ENCODE peak calls at places on chromosomes 2 and 18, in five cellular contexts. One of them, this sample, is unnamed.

GRCh38 chr2:239721531-239721930 is 303.6 kb downstream of the NDUFA10 start:
- ATAC-seq in heart left ventricle: no peak
- ATAC-seq in left cardiac atrium: no peak
- ATAC-seq in T-helper 17 cell: no peak
- ATAC-seq in activated CD4-positive, CD25-positive, alpha-beta regulatory T cell treated with anti-CD3 and anti-CD28 coated beads, Interleukin-2, amount 50 U/mL, for 24 hours: no peak
- ATAC-seq in this sample: no peak

GRCh38 chr2:12131975-12132374 is 385.5 kb downstream of the LPIN1 start:
- ATAC-seq in heart left ventricle: peak
- ATAC-seq in left cardiac atrium: peak
- ATAC-seq in T-helper 17 cell: no peak
- ATAC-seq in activated CD4-positive, CD25-positive, alpha-beta regulatory T cell treated with anti-CD3 and anti-CD28 coated beads, Interleukin-2, amount 50 U/mL, for 24 hours: no peak
- ATAC-seq in this sample: no peak

GRCh38 chr18:13435596-13436333 is 217.2 kb downstream of the LDLRAD4 start:
- ATAC-seq in heart left ventricle: peak
- ATAC-seq in left cardiac atrium: peak
- ATAC-seq in T-helper 17 cell: peak
- ATAC-seq in activated CD4-positive, CD25-positive, alpha-beta regulatory T cell treated with anti-CD3 and anti-CD28 coated beads, Interleukin-2, amount 50 U/mL, for 24 hours: peak
- ATAC-seq in this sample: no peak

GRCh38 chr18:77032121-77032758 is 100.3 kb downstream of the MBP start:
- ATAC-seq in heart left ventricle: no peak
- ATAC-seq in left cardiac atrium: no peak
- ATAC-seq in T-helper 17 cell: no peak
- ATAC-seq in activated CD4-positive, CD25-positive, alpha-beta regulatory T cell treated with anti-CD3 and anti-CD28 coated beads, Interleukin-2, amount 50 U/mL, for 24 hours: no peak
- ATAC-seq in this sample: no peak

GRCh38 chr18:58067611-58068010 is 23.6 kb downstream of the NEDD4L start:
- ATAC-seq in heart left ventricle: no peak
- ATAC-seq in left cardiac atrium: no peak
- ATAC-seq in T-helper 17 cell: no peak
- ATAC-seq in activated CD4-positive, CD25-positive, alpha-beta regulatory T cell treated with anti-CD3 and anti-CD28 coated beads, Interleukin-2, amount 50 U/mL, for 24 hours: no peak
- ATAC-seq in this sample: no peak

GRCh38 chr2:99651930-99652670 is 162.3 kb upstream of the REV1 start:
- ATAC-seq in heart left ventricle: no peak
- ATAC-seq in left cardiac atrium: peak
- ATAC-seq in T-helper 17 cell: no peak
- ATAC-seq in activated CD4-positive, CD25-positive, alpha-beta regulatory T cell treated with anti-CD3 and anti-CD28 coated beads, Interleukin-2, amount 50 U/mL, for 24 hours: no peak
- ATAC-seq in this sample: no peak

GRCh38 chr2:71226391-71226964 is 425 bp downstream of the PAIP2B start:
- ATAC-seq in heart left ventricle: peak
- ATAC-seq in left cardiac atrium: peak
- ATAC-seq in T-helper 17 cell: peak
- ATAC-seq in activated CD4-positive, CD25-positive, alpha-beta regulatory T cell treated with anti-CD3 and anti-CD28 coated beads, Interleukin-2, amount 50 U/mL, for 24 hours: peak
- ATAC-seq in this sample: peak

GRCh38 chr2:241545113-241545512 is 13.4 kb upstream of the BOK start:
- ATAC-seq in heart left ventricle: no peak
- ATAC-seq in left cardiac atrium: no peak
- ATAC-seq in T-helper 17 cell: no peak
- ATAC-seq in activated CD4-positive, CD25-positive, alpha-beta regulatory T cell treated with anti-CD3 and anti-CD28 coated beads, Interleukin-2, amount 50 U/mL, for 24 hours: no peak
- ATAC-seq in this sample: no peak

GRCh38 chr2:31312898-31313297 is 78.9 kb downstream of the EHD3 start:
- ATAC-seq in heart left ventricle: no peak
- ATAC-seq in left cardiac atrium: no peak
- ATAC-seq in T-helper 17 cell: no peak
- ATAC-seq in activated CD4-positive, CD25-positive, alpha-beta regulatory T cell treated with anti-CD3 and anti-CD28 coated beads, Interleukin-2, amount 50 U/mL, for 24 hours: peak
- ATAC-seq in this sample: no peak

GRCh38 chr2:107072150-107072940 is 186.4 kb upstream of the ST6GAL2 start:
- ATAC-seq in heart left ventricle: no peak
- ATAC-seq in left cardiac atrium: no peak
- ATAC-seq in T-helper 17 cell: no peak
- ATAC-seq in activated CD4-positive, CD25-positive, alpha-beta regulatory T cell treated with anti-CD3 and anti-CD28 coated beads, Interleukin-2, amount 50 U/mL, for 24 hours: no peak
- ATAC-seq in this sample: no peak

GRCh38 chr2:160494243-160494642 is 636 bp upstream of the RBMS1 start:
- ATAC-seq in heart left ventricle: no peak
- ATAC-seq in left cardiac atrium: no peak
- ATAC-seq in T-helper 17 cell: no peak
- ATAC-seq in activated CD4-positive, CD25-positive, alpha-beta regulatory T cell treated with anti-CD3 and anti-CD28 coated beads, Interleukin-2, amount 50 U/mL, for 24 hours: no peak
- ATAC-seq in this sample: no peak

GRCh38 chr2:177273456-177273855 is 8.9 kb upstream of the NFE2L2 start:
- ATAC-seq in heart left ventricle: peak
- ATAC-seq in left cardiac atrium: no peak
- ATAC-seq in T-helper 17 cell: no peak
- ATAC-seq in activated CD4-positive, CD25-positive, alpha-beta regulatory T cell treated with anti-CD3 and anti-CD28 coated beads, Interleukin-2, amount 50 U/mL, for 24 hours: no peak
- ATAC-seq in this sample: no peak

GRCh38 chr2:10136187-10136934 is 13.8 kb downstream of the RRM2 start:
- ATAC-seq in heart left ventricle: no peak
- ATAC-seq in left cardiac atrium: no peak
- ATAC-seq in T-helper 17 cell: no peak
- ATAC-seq in activated CD4-positive, CD25-positive, alpha-beta regulatory T cell treated with anti-CD3 and anti-CD28 coated beads, Interleukin-2, amount 50 U/mL, for 24 hours: no peak
- ATAC-seq in this sample: peak

GRCh38 chr2:100178085-100178788 is 35.8 kb upstream of the AFF3 start:
- ATAC-seq in heart left ventricle: peak
- ATAC-seq in left cardiac atrium: no peak
- ATAC-seq in T-helper 17 cell: peak
- ATAC-seq in activated CD4-positive, CD25-positive, alpha-beta regulatory T cell treated with anti-CD3 and anti-CD28 coated beads, Interleukin-2, amount 50 U/mL, for 24 hours: no peak
- ATAC-seq in this sample: peak

This sample was measured in stimulated activated memory B cell treated with anti-CD40 and anti-IgM and Interleukin-4, amounts not matched to agents 10 μg/mL and 1 μg/mL and 100 μg/mL, for 72 hours.